ENCODE peak calls at places on chromosomes 7 and 10, in eight cellular contexts. V is cardiac muscle cell, R is A549, U is left ventricle myocardium inferior, A is ovary, B is lower lobe of right lung, F is heart right ventricle, T is H9. E is an unnamed sample. For H3K9me3, the result is how much of the 10 kb centered on the place peaks cover.

GRCh38 chr10:29120216-29120615 is 168.7 kb upstream of the LYZL1 start:
- DNase-seq in V (peak), R (peak), U (no peak), A (no peak), B (no peak), F (no peak), T (no peak), E (no peak)

GRCh38 chr7:27073066-27073465 is 22.7 kb downstream of the HOXA1 start:
- DNase-seq in V (no peak), R (no peak), U (no peak), A (no peak), B (no peak), F (no peak), T (no peak), E (no peak)

GRCh38 chr10:21293518-21294356 is 231.7 kb downstream of the SKIDA1 start:
- DNase-seq in V (peak), R (peak), U (no peak), A (no peak), B (no peak), F (no peak), T (no peak), E (no peak)

GRCh38 chr10:10818082-10818481 is 199.6 kb upstream of the CELF2 start:
- DNase-seq in V (no peak), R (no peak), U (no peak), A (no peak), B (no peak), F (no peak), T (no peak), E (peak)

GRCh38 chr10:14192746-14193145 is 138.0 kb downstream of the FRMD4A start:
- DNase-seq in V (no peak), R (no peak), U (no peak), A (no peak), B (no peak), F (no peak), T (no peak), E (no peak)

GRCh38 chr7:20577362-20578069 is 38.0 kb upstream of the ABCB5 start:
- DNase-seq in V (peak), R (no peak), U (no peak), A (no peak), B (no peak), F (no peak), T (no peak), E (no peak)

GRCh38 chr7:20290505-20291111 is 40.1 kb upstream of the ITGB8 start:
- DNase-seq in V (no peak), R (no peak), U (no peak), A (no peak), B (no peak), F (no peak), T (no peak), E (no peak)

GRCh38 chr10:77463967-77464745 is 173.5 kb downstream of the KCNMA1 start:
- DNase-seq in V (peak), R (no peak), U (no peak), A (no peak), B (no peak), F (no peak), T (no peak), E (no peak)

GRCh38 chr7:138097064-138097741 is 20.9 kb downstream of the AKR1D1 start:
- DNase-seq in V (peak), R (peak), U (no peak), A (no peak), B (no peak), F (peak), T (no peak), E (no peak)

GRCh38 chr7:104035351-104035750 is 45.9 kb upstream of the RELN start:
- DNase-seq in V (no peak), R (no peak), U (no peak), A (no peak), B (no peak), F (no peak), T (no peak), E (no peak)

GRCh38 chr10:29078919-29079318 is 210.0 kb upstream of the LYZL1 start:
- DNase-seq in V (no peak), R (no peak), U (no peak), A (no peak), B (no peak), F (no peak), T (no peak), E (no peak)

GRCh38 chr7:155001756-155002410 is 1.0 kb downstream of the PAXIP1 start:
- DNase-seq in V (peak), R (peak), U (no peak), A (no peak), B (no peak), F (no peak), T (no peak), E (no peak)

GRCh38 chr7:70498232-70498631 is 633.7 kb upstream of the GALNT17 start:
- DNase-seq in V (no peak), R (no peak), U (no peak), A (no peak), B (no peak), F (no peak), T (no peak), E (no peak)

GRCh38 chr7:108452707-108453106 is 3.5 kb downstream of the NRCAM start:
- DNase-seq in V (peak), R (peak), U (no peak), A (no peak), B (no peak), F (no peak), T (no peak), E (no peak)

GRCh38 chr10:4807803-4808507 is 18.1 kb upstream of the AKR1E2 start:
- DNase-seq in V (peak), R (peak), U (no peak), A (no peak), B (no peak), F (no peak), T (no peak), E (no peak)

GRCh38 chr10:92688927-92689662 is 660 bp upstream of the HHEX start:
- DNase-seq in V (peak), R (peak), U (no peak), A (no peak), B (no peak), F (peak), T (peak), E (no peak)

GRCh38 chr10:62106929-62107519 is 161.6 kb downstream of the RTKN2 start:
- DNase-seq in V (no peak), R (no peak), U (no peak), A (no peak), B (no peak), F (no peak), T (no peak), E (no peak)

GRCh38 chr10:133058267-133059092 is 29.2 kb upstream of the ADGRA1 start:
- DNase-seq in V (peak), R (no peak), U (no peak), A (no peak), B (no peak), F (no peak), T (no peak), E (no peak)

GRCh38 chr10:55058800-55059199 is 257.8 kb upstream of the PCDH15 start:
- DNase-seq in V (no peak), R (no peak), U (no peak), A (no peak), B (no peak), F (no peak), T (no peak), E (no peak)

GRCh38 chr7:130242198-130243014 is 24.3 kb upstream of the CPA2 start:
- DNase-seq in V (peak), R (peak), U (peak), A (peak), B (peak), F (peak), T (peak), E (peak)

GRCh38 chr10:25388188-25388861 is 213.5 kb downstream of the GPR158 start:
- DNase-seq in V (no peak), R (no peak), U (no peak), A (no peak), B (no peak), F (no peak), T (no peak), E (no peak)

GRCh38 chr10:77825965-77826364 is 100.6 kb downstream of the DLG5 start:
- DNase-seq in V (no peak), R (no peak), U (no peak), A (no peak), B (peak), F (no peak), T (no peak), E (no peak)

GRCh38 chr7:2099036-2099957 is 133.4 kb downstream of the MAD1L1 start:
- DNase-seq in V (peak), R (no peak), U (no peak), A (no peak), B (no peak), F (no peak), T (no peak), E (no peak)

GRCh38 chr10:122034149-122034756 is 45.3 kb downstream of the TACC2 start:
- DNase-seq in V (peak), R (peak), U (no peak), A (no peak), B (no peak), F (no peak), T (no peak), E (no peak)

GRCh38 chr7:74412603-74413002 is 41.1 kb upstream of the GTF2IRD1 start:
- DNase-seq in V (peak), R (no peak), U (no peak), A (no peak), B (no peak), F (no peak), T (no peak), E (no peak)

GRCh38 chr10:110612073-110612472 is 32.1 kb upstream of the RBM20 start:
- DNase-seq in V (no peak), R (no peak), U (no peak), A (no peak), B (no peak), F (no peak), T (no peak), E (no peak)

GRCh38 chr10:120181154-120181553 is 275.9 kb upstream of the PLPP4 start:
- DNase-seq in V (no peak), R (no peak), U (no peak), A (no peak), B (no peak), F (no peak), T (no peak), E (no peak)
- H3K27ac ChIP-seq in V (no peak), R (no peak), U (no peak), A (no peak), B (no peak), F (no peak), T (no peak), E (no peak)

DNA sequence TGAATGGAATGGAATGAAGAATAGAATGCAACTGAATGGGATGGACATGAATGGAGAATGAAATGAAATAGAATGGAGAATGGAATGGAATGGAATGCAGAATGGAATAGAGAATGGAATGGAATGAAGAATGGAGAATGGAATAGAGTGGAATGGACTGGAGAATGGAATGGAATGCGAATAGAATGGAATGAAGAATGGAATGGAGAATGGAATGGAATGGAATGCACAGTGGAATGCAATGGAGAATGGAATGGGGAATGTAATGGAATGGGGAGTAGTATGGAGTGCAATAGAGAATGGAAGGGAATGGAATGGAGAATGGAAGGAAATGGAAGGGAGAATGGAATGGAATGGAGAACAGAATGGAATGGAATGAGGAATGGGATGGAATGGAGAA is 93.4 kb downstream of the NSUN6 start:
- DNase-seq in V (no peak), R (no peak), U (no peak), A (no peak), B (no peak), F (no peak), T (no peak), E (no peak)
- H3K9me3 ChIP-seq in V (under half), R (under half), U (under half), A (under half), B (under half), F (half or more), T (half or more), E (under half)

GRCh38 chr7:36186841-36187240 is 33.8 kb downstream of the EEPD1 start:
- DNase-seq in V (no peak), R (no peak), U (no peak), A (no peak), B (no peak), F (no peak), T (no peak), E (no peak)
- TF ChIP-seq CTCF in V (no peak), R (no peak), U (no peak), A (no peak), B (no peak), F (no peak), T (no peak), E (no peak)

GRCh38 chr7:95550546-95550945 is 45.8 kb downstream of the PDK4 start:
- DNase-seq in V (no peak), R (no peak), U (no peak), A (peak), B (no peak), F (no peak), T (no peak), E (no peak)
- H3K27ac ChIP-seq in V (no peak), R (peak), U (peak), A (peak), B (peak), F (peak), T (no peak), E (peak)

E was measured in right atrium auricular region.